ENCODE peak calls at places on chromosomes 3 and 15, in ten cellular contexts. K is GM23338, Z is WTC11, J is psoas muscle, O is ovary, L is breast epithelium, F is transverse colon, B is HepG2, P is endothelial cell, H is foreskin fibroblast. X is an unnamed sample.

GRCh38 chr3:72189344-72189743 is 404.4 kb upstream of the PROK2 start:
- DNase-seq in O (no peak), Z (no peak), P (no peak), L (no peak), J (no peak), F (no peak), B (no peak), H (no peak), K (no peak), X (no peak)

GRCh38 chr15:41877631-41878354 is 16.1 kb downstream of the SPTBN5 start:
- DNase-seq in P (no peak), H (no peak), B (no peak), F (no peak), O (no peak), K (peak; percentile 47), L (no peak), Z (no peak), J (no peak), X (no peak)

GRCh38 chr3:159987291-159987711 is 1.3 kb upstream of the IL12A start:
- DNase-seq in B (no peak), H (peak; percentile 70), O (no peak), L (no peak), P (no peak), K (peak; percentile 35), F (no peak), Z (no peak), J (no peak), X (no peak)

GRCh38 chr3:69425249-69425648 is 39.4 kb upstream of the FRMD4B start:
- DNase-seq in L (no peak), P (peak; percentile 46), J (no peak), F (peak; percentile 22), O (peak; percentile 28), K (peak; percentile 73), H (peak; percentile 63), Z (peak; percentile 29), B (peak; percentile 14), X (no peak)

GRCh38 chr3:193872265-193872753 is 263.6 kb upstream of the HES1 start:
- DNase-seq in J (no peak), L (peak; percentile 71), O (no peak), Z (no peak), P (no peak), B (peak; percentile 70), K (no peak), F (peak; percentile 80), H (peak; percentile 94), X (no peak)

GRCh38 chr3:47534021-47534454 is 20.5 kb upstream of the ELP6 start:
- DNase-seq in P (no peak), H (no peak), O (no peak), K (no peak), F (no peak), Z (no peak), B (no peak), L (no peak), J (no peak), X (no peak)

GRCh38 chr3:131231710-131232348 is 149.7 kb upstream of the NUDT16 start:
- DNase-seq in P (no peak), L (no peak), H (peak; percentile 59), O (no peak), J (no peak), F (no peak), B (peak; percentile 2), K (peak; percentile 10), Z (no peak), X (no peak)

GRCh38 chr15:98903377-98904018 is 104.1 kb downstream of the PGPEP1L start:
- DNase-seq in P (no peak), L (no peak), H (peak; percentile 60), O (no peak), J (no peak), Z (no peak), B (no peak), K (no peak), F (no peak), X (no peak)

GRCh38 chr3:108552267-108553159 is 36.7 kb downstream of the CIP2A start:
- DNase-seq in P (peak; percentile 17), O (no peak), Z (no peak), F (no peak), J (no peak), L (no peak), K (peak; percentile 69), B (peak; percentile 35), H (peak; percentile 64), X (no peak)

GRCh38 chr15:74369756-74370155 is 2.3 kb upstream of the CYP11A1 start:
- DNase-seq in Z (no peak), L (no peak), J (no peak), K (no peak), B (no peak), P (no peak), O (no peak), F (no peak), H (no peak), X (no peak)

GRCh38 chr3:143063018-143063417 is 56.6 kb upstream of the CHST2 start:
- DNase-seq in F (no peak), H (peak; percentile 41), L (no peak), B (no peak), Z (no peak), K (no peak), P (no peak), O (no peak), J (no peak), X (no peak)

DNA sequence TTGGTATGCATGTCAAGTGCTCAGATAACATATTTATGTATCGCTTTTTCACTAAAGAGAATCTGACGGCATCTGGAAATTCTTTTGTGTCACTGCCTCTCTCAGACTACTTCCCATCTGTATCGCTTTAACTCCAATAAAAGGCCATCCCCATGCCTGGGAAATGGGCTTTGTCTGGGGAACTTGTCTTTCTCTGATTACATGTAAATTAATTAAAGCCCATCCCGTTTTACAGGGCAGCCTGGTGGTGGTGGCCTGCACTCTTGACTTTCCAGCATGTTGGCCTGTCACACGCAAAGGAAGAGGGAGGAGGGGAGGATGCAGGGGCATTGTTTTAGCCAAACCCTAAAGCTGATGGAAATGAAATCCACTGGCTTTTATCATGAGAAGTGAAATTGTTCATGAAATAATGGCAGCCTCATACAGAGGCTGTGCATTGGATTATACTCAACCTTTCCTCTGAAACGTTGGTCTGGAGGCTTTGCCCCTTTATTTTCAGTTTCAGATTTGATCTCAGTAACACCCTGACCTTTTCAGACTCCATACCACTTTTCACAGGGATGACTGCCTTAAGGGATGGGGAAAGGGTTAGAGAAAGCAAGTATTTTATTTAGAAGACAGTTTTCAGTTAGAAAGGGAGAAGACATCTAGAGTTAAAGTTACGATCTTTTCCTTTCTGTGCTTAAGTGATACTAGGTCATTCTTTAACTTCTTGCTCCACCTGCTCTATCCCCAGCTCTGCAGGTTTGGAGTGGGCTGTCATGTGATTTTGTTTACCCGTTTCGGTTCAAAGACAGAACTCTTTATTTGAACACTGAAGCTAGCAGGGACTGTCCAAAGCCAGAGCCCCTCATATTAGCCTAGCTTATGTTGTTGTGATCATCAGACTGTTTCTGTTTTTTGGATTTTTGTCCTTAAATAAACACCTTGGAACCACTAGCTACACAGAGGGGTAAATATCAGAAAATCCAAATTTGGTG is 94.6 kb upstream of the CTDSPL start:
- DNase-seq in Z (no peak), K (no peak), B (no peak), F (no peak), P (no peak), O (no peak), H (peak; percentile 8), L (no peak), J (no peak), X (no peak)
- TF ChIP-seq CTCF in Z (no peak), K (no peak), B (no peak), F (no peak), P (no peak), O (no peak), H (no peak), L (no peak), J (no peak), X (no peak)

GRCh38 chr3:171404376-171404982 is 55.7 kb downstream of the TNIK start:
- DNase-seq in Z (no peak), O (no peak), B (no peak), H (no peak), K (no peak), L (no peak), P (no peak), J (no peak), F (no peak), X (no peak)
- TF ChIP-seq CTCF in Z (no peak), O (no peak), B (no peak), H (no peak), K (no peak), L (no peak), P (no peak), J (no peak), F (no peak), X (no peak)

DNA sequence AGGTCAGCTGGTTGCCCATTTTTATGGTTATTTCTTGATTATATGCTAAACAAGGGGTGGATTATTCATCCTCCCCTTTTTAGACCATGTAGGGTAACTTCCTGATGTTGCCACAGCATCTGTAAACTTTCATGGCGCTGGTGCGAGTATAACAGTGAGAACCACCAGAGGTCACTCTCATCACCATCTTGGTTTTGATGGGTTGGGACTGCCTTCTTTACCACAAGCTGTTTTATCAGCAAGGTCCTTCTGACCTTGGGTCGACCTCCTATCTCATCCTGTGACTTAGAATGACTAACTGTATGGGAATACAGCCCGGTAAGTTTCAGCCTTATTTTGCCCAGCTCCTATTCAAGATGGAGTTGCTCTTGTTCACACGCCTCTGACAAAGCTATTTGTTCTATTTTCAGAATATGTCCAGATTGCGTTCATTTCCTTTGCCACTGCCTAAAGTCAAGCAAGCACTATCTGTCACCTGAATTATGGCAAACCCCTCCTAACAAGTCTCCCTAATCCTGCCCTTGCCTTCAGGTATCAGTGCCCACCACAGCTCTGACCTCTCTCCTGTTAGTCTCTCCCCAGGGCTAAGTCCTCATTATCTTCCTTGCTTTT is 308.5 kb downstream of the ROBO2 start:
- DNase-seq in F (no peak), O (no peak), K (peak; percentile 85), L (no peak), Z (peak; percentile 54), H (peak; percentile 64), J (no peak), P (peak; percentile 53), B (peak; percentile 9), X (no peak)
- TF ChIP-seq CTCF in F (no peak), O (no peak), K (peak; percentile 87), L (no peak), Z (peak; percentile 45), H (peak; percentile 38), J (no peak), P (peak; percentile 26), B (peak; percentile 67), X (peak; percentile 63)

GRCh38 chr3:16834214-16834613 is 50.5 kb upstream of the PLCL2 start:
- DNase-seq in F (no peak), K (no peak), O (no peak), L (no peak), B (no peak), Z (no peak), H (no peak), P (no peak), J (no peak), X (no peak)

GRCh38 chr3:16828815-16829214 is 55.9 kb upstream of the PLCL2 start:
- DNase-seq in O (no peak), L (no peak), K (peak; percentile 80), H (peak; percentile 63), Z (peak; percentile 45), J (no peak), B (no peak), F (peak; percentile 65), P (peak; percentile 43), X (no peak)

GRCh38 chr3:16834753-16835152 is 50.0 kb upstream of the PLCL2 start:
- DNase-seq in B (no peak), H (no peak), J (no peak), O (no peak), L (no peak), Z (no peak), F (no peak), K (no peak), P (no peak), X (no peak)

GRCh38 chr3:16836505-16837237 is 48.1 kb upstream of the PLCL2 start:
- DNase-seq in Z (no peak), F (no peak), O (no peak), B (no peak), P (no peak), L (no peak), H (no peak), K (no peak), J (no peak), X (no peak)

GRCh38 chr3:16831846-16832245 is 52.9 kb upstream of the PLCL2 start:
- DNase-seq in B (no peak), P (no peak), J (no peak), O (no peak), F (no peak), Z (no peak), L (no peak), H (no peak), K (no peak), X (no peak)
- TF ChIP-seq CTCF in B (no peak), P (no peak), J (no peak), O (no peak), F (no peak), Z (no peak), L (no peak), H (no peak), K (no peak), X (no peak)